ENCODE peak calls at places on chromosomes 7 and 10, in five cellular contexts. S is GM12891, G is NCI-H774, Q is AG10803, D is amniotic stem cell. X is an unnamed sample.

GRCh38 chr10:62492012-62492869 is 118.1 kb downstream of the ZNF365 start:
- DNase-seq in D (peak; percentile 2), S (no peak), G (peak; percentile 33), Q (peak; percentile 93), X (no peak)

GRCh38 chr10:13528875-13529713 is at the start of gene BEND7:
- DNase-seq in D (no peak), S (peak; percentile 58), G (peak; percentile 6), Q (peak; percentile 12), X (peak; percentile 30)

GRCh38 chr7:29270979-29271658 is 76.5 kb downstream of the CHN2 start:
- DNase-seq in S (no peak), G (no peak), Q (no peak), D (no peak), X (no peak)

GRCh38 chr10:123149568-123150228 is 1.8 kb downstream of the HMX2 start:
- DNase-seq in S (no peak), Q (peak; percentile 40), G (no peak), D (no peak), X (no peak)

GRCh38 chr10:3887885-3888476 is 103.0 kb upstream of the KLF6 start:
- DNase-seq in D (peak; percentile 90), G (no peak), S (no peak), Q (peak; percentile 91), X (no peak)

GRCh38 chr10:7874864-7875263 is 56.6 kb downstream of the TAF3 start:
- DNase-seq in S (no peak), Q (no peak), G (no peak), D (no peak), X (no peak)

GRCh38 chr10:52568309-52568708 is 204.3 kb downstream of the MBL2 start:
- DNase-seq in S (no peak), Q (peak; percentile 32), G (no peak), D (no peak), X (no peak)

GRCh38 chr10:11208908-11209809 is 191.5 kb downstream of the CELF2 start:
- DNase-seq in G (no peak), D (no peak), S (no peak), Q (no peak), X (no peak)

GRCh38 chr10:17662193-17663138 is 18.5 kb downstream of the STAM start:
- DNase-seq in D (no peak), G (no peak), Q (no peak), S (no peak), X (no peak)

GRCh38 chr10:101840741-101841453 is 2.7 kb downstream of the KCNIP2 start:
- DNase-seq in Q (peak; percentile 73), S (peak; percentile 92), G (peak; percentile 24), D (peak; percentile 69), X (peak; percentile 90)

GRCh38 chr7:45975367-45975766 is 54.3 kb upstream of the IGFBP3 start:
- DNase-seq in D (no peak), Q (no peak), G (no peak), S (no peak), X (no peak)

GRCh38 chr10:16597656-16598055 is 76.0 kb upstream of the C1QL3 start:
- DNase-seq in G (no peak), S (no peak), Q (peak; percentile 11), D (no peak), X (no peak)

GRCh38 chr7:26423436-26423835 is 131.8 kb downstream of the SNX10 start:
- DNase-seq in S (no peak), D (no peak), G (no peak), Q (no peak), X (no peak)